ENCODE peak calls at places on chromosomes 12 and 14, in eight cellular contexts. U, N, J, A, B, S, O and V are unnamed samples.

GRCh38 chr12:55428844-55429243 is 2.8 kb downstream of the OR6C76 start:
- DNase-seq in U (no peak), J (no peak), O (no peak), B (no peak), A (no peak), S (no peak), N (no peak), V (no peak)

GRCh38 chr12:1473418-1473817 is 121.0 kb downstream of the FBXL14 start:
- DNase-seq in U (no peak), B (peak; percentile 28), S (no peak), J (peak; percentile 5), O (no peak), N (peak; percentile 72), A (no peak), V (no peak)

GRCh38 chr14:93893550-93894329 is 33.4 kb upstream of the FAM181A start:
- DNase-seq in O (no peak), A (no peak), S (no peak), N (no peak), J (no peak), U (no peak), B (no peak), V (no peak)

GRCh38 chr12:12872934-12873275 is 18.5 kb upstream of the GPRC5A start:
- DNase-seq in B (no peak), S (no peak), N (peak; percentile 57), A (no peak), O (no peak), J (no peak), U (no peak), V (no peak)

GRCh38 chr12:30484658-30485057 is 211.0 kb downstream of the IPO8 start:
- DNase-seq in B (no peak), A (no peak), O (no peak), J (no peak), S (no peak), N (no peak), U (no peak), V (no peak)

GRCh38 chr12:90631581-90631980 is 323.4 kb downstream of the CCER1 start:
- DNase-seq in O (no peak), U (no peak), B (no peak), J (no peak), A (no peak), S (no peak), N (no peak), V (no peak)

GRCh38 chr12:402127-402456 is 648 bp downstream of the CCDC77 start:
- DNase-seq in J (no peak), B (no peak), N (peak; percentile 51), O (no peak), S (peak; percentile 45), A (no peak), U (no peak), V (no peak)

GRCh38 chr12:55717397-55718007 is 1.7 kb downstream of the BLOC1S1 start:
- DNase-seq in N (peak; percentile 84), U (no peak), A (no peak), O (no peak), B (no peak), S (no peak), J (no peak), V (peak; percentile 82)

GRCh38 chr12:123617580-123617979 is 15.7 kb downstream of the DDX55 start:
- DNase-seq in O (no peak), S (no peak), A (peak; percentile 33), U (no peak), N (no peak), B (no peak), J (no peak), V (no peak)

GRCh38 chr12:107736914-107737313 is 24.0 kb downstream of the PRDM4 start:
- DNase-seq in A (no peak), B (no peak), S (peak; percentile 7), U (no peak), J (no peak), N (no peak), O (no peak), V (no peak)

GRCh38 chr14:65242732-65243134 is 140.4 kb upstream of the MAX start:
- DNase-seq in A (no peak), O (no peak), J (no peak), S (no peak), B (no peak), U (no peak), N (no peak), V (no peak)